ENCODE peak calls at places on chromosomes 1 and 21, in five cellular contexts. O is fibroblast of gingiva, M is NCI-H526, S is fibroblast of the aortic adventitia, X is neuronal stem cell. U is an unnamed sample.

GRCh38 chr1:154940213-154940879 is 3.8 kb upstream of the PMVK start:
- DNase-seq in M (no peak), S (no peak), X (no peak), O (no peak), U (no peak)

GRCh38 chr1:16236091-16236494 is 890 bp downstream of the CPLANE2 start:
- DNase-seq in M (peak), S (no peak), O (no peak), X (no peak), U (peak)

GRCh38 chr1:7335224-7335879 is 435.7 kb upstream of the VAMP3 start:
- DNase-seq in M (no peak), O (no peak), S (no peak), X (no peak), U (no peak)

GRCh38 chr1:170086399-170087032 is 12.0 kb upstream of the KIFAP3 start:
- DNase-seq in O (no peak), X (no peak), M (no peak), S (no peak), U (no peak)

GRCh38 chr1:174660476-174660875 is 212.7 kb downstream of the GPR52 start:
- DNase-seq in X (no peak), O (no peak), S (no peak), M (no peak), U (no peak)

GRCh38 chr1:209989525-209989924 is 51.5 kb downstream of the SYT14 start:
- DNase-seq in X (no peak), O (peak), M (no peak), S (peak), U (peak)

GRCh38 chr1:202005958-202006357 is 4.4 kb upstream of the ELF3 start:
- DNase-seq in M (no peak), O (peak), S (peak), X (no peak), U (peak)

GRCh38 chr1:75765697-75766355 is 20.2 kb upstream of the RABGGTB start:
- DNase-seq in X (no peak), O (peak), M (no peak), S (peak), U (peak)

GRCh38 chr1:222372221-222372620 is 175.7 kb downstream of the HHIPL2 start:
- DNase-seq in X (no peak), M (no peak), O (no peak), S (peak), U (peak)

GRCh38 chr1:152968248-152968647 is 2.2 kb upstream of the SPRR4 start:
- DNase-seq in O (no peak), X (no peak), S (no peak), M (no peak), U (no peak)

GRCh38 chr1:54810144-54810942 is 9.2 kb upstream of the TTC22 start:
- DNase-seq in O (no peak), X (peak), S (peak), M (peak), U (peak)

GRCh38 chr1:210647406-210648333 is 319.0 kb downstream of the HHAT start:
- DNase-seq in S (peak), O (no peak), X (no peak), M (no peak), U (peak)

GRCh38 chr1:54215578-54215977 is 15.6 kb downstream of the MRPL37 start:
- DNase-seq in O (no peak), M (no peak), X (no peak), S (no peak), U (no peak)

GRCh38 chr21:23936991-23937390 is 1670.3 kb downstream of the MRPL39 start:
- DNase-seq in M (no peak), O (no peak), X (no peak), S (no peak), U (no peak)

GRCh38 chr1:192118881-192119280 is 39.4 kb upstream of the RGS18 start:
- DNase-seq in M (no peak), X (no peak), O (no peak), S (no peak), U (no peak)

GRCh38 chr1:155128755-155129473 is 1.2 kb downstream of the EFNA1 start:
- DNase-seq in X (no peak), O (no peak), S (no peak), M (peak), U (no peak)

GRCh38 chr1:41343790-41344679 is 17.2 kb upstream of the FOXO6 start:
- DNase-seq in S (no peak), M (no peak), O (no peak), X (no peak), U (no peak)

GRCh38 chr1:101135526-101135925 is 101.3 kb upstream of the S1PR1 start:
- DNase-seq in O (no peak), S (no peak), M (no peak), X (no peak), U (no peak)

GRCh38 chr1:113949007-113949406 is 19.9 kb downstream of the HIPK1 start:
- DNase-seq in S (peak), X (no peak), M (no peak), O (no peak), U (no peak)

GRCh38 chr1:47436979-47437517 is 796 bp upstream of the FOXD2 start:
- DNase-seq in X (no peak), M (peak), O (no peak), S (peak), U (peak)

GRCh38 chr1:27563407-27564263 is 40.3 kb downstream of the AHDC1 start:
- DNase-seq in O (peak), X (no peak), S (peak), M (no peak), U (peak)

GRCh38 chr1:212864201-212864600 is 6.1 kb downstream of the FLVCR1 start:
- DNase-seq in X (no peak), M (no peak), S (no peak), O (no peak), U (no peak)

GRCh38 chr1:114316204-114316603 is 162.5 kb upstream of the SYT6 start:
- DNase-seq in M (no peak), O (no peak), X (no peak), S (no peak), U (no peak)

GRCh38 chr1:180248731-180249681 is 18.9 kb downstream of the LHX4 start:
- DNase-seq in S (peak), M (no peak), O (peak), X (no peak), U (no peak)

GRCh38 chr21:45957986-45958610 is 23.5 kb upstream of the COL6A1 start:
- DNase-seq in X (no peak), O (peak), M (no peak), S (peak), U (peak)

GRCh38 chr1:8880068-8880676 is 1.7 kb upstream of the ENO1 start:
- DNase-seq in S (peak), M (no peak), O (peak), X (no peak), U (peak)

GRCh38 chr1:54138994-54139393 is 13.8 kb downstream of the CDCP2 start:
- DNase-seq in S (no peak), O (no peak), X (no peak), M (no peak), U (no peak)

GRCh38 chr1:6488602-6489382 is 2.7 kb downstream of the PLEKHG5 start:
- DNase-seq in S (no peak), M (peak), O (no peak), X (no peak), U (no peak)

GRCh38 chr1:10852486-10852885 is 56.0 kb upstream of the CASZ1 start:
- DNase-seq in O (no peak), X (no peak), M (no peak), S (peak), U (no peak)

GRCh38 chr1:112285808-112286207 is 110.2 kb upstream of the CTTNBP2NL start:
- DNase-seq in M (no peak), S (no peak), X (no peak), O (no peak), U (no peak)

GRCh38 chr21:41605178-41605933 is 97.4 kb upstream of the TMPRSS2 start:
- DNase-seq in S (no peak), M (no peak), O (no peak), X (no peak), U (no peak)

GRCh38 chr1:24805534-24806301 is 60.5 kb downstream of the CLIC4 start:
- DNase-seq in X (no peak), S (peak), O (peak), M (no peak), U (peak)

GRCh38 chr1:45205000-45205909 is 1.1 kb downstream of the ZSWIM5 start:
- DNase-seq in S (peak), O (peak), M (peak), X (peak), U (peak)

GRCh38 chr1:150548632-150549495 is at the start of gene ADAMTSL4:
- DNase-seq in M (peak), S (peak), X (no peak), O (peak), U (peak)

GRCh38 chr1:25647106-25647505 is 30.5 kb downstream of the MAN1C1 start:
- DNase-seq in O (no peak), X (no peak), S (no peak), M (no peak), U (no peak)

GRCh38 chr1:164801246-164801731 is 242.3 kb downstream of the PBX1 start:
- DNase-seq in O (peak), M (no peak), X (no peak), S (no peak), U (no peak)

GRCh38 chr1:113138778-113139177 is 65.8 kb downstream of the LRIG2 start:
- DNase-seq in S (no peak), X (no peak), M (no peak), O (no peak), U (no peak)